ENCODE peak calls at places on chromosomes 12 and 14, in five cellular contexts. One of them, this sample, is unnamed.

GRCh38 chr12:94832780-94833760 is 170.4 kb downstream of the NDUFA12 start:
- DNase-seq in NT2/D1: peak; percentile 82
- DNase-seq in GM12878: no peak
- DNase-seq in H1: peak; percentile 58
- DNase-seq in HepG2: no peak
- DNase-seq in this sample: peak; percentile 63

GRCh38 chr12:90174198-90174510 is 465.5 kb upstream of the ATP2B1 start:
- DNase-seq in NT2/D1: no peak
- DNase-seq in GM12878: peak; percentile 2
- DNase-seq in H1: no peak
- DNase-seq in HepG2: no peak
- DNase-seq in this sample: no peak

GRCh38 chr14:95394981-95395737 is 75.5 kb upstream of the CLMN start:
- DNase-seq in NT2/D1: no peak
- DNase-seq in GM12878: no peak
- DNase-seq in H1: no peak
- DNase-seq in HepG2: no peak
- DNase-seq in this sample: no peak

GRCh38 chr12:108117163-108117849 is 11.8 kb upstream of the WSCD2 start:
- DNase-seq in NT2/D1: no peak
- DNase-seq in GM12878: no peak
- DNase-seq in H1: no peak
- DNase-seq in HepG2: no peak
- DNase-seq in this sample: no peak

GRCh38 chr14:94123296-94123695 is 6.1 kb downstream of the IFI27L2 start:
- DNase-seq in NT2/D1: no peak
- DNase-seq in GM12878: no peak
- DNase-seq in H1: no peak
- DNase-seq in HepG2: no peak
- DNase-seq in this sample: no peak

GRCh38 chr12:71465794-71466193 is 26.2 kb downstream of the LGR5 start:
- DNase-seq in NT2/D1: no peak
- DNase-seq in GM12878: no peak
- DNase-seq in H1: no peak
- DNase-seq in HepG2: no peak
- DNase-seq in this sample: no peak

GRCh38 chr14:50937325-50937724 is 7.0 kb downstream of the PYGL start:
- DNase-seq in NT2/D1: no peak
- DNase-seq in GM12878: no peak
- DNase-seq in H1: no peak
- DNase-seq in HepG2: no peak
- DNase-seq in this sample: no peak

GRCh38 chr14:97602438-97603117 is 805.4 kb downstream of the VRK1 start:
- DNase-seq in NT2/D1: no peak
- DNase-seq in GM12878: no peak
- DNase-seq in H1: no peak
- DNase-seq in HepG2: no peak
- DNase-seq in this sample: no peak

GRCh38 chr12:81896771-81897170 is 137.6 kb upstream of the PPFIA2 start:
- DNase-seq in NT2/D1: no peak
- DNase-seq in GM12878: no peak
- DNase-seq in H1: no peak
- DNase-seq in HepG2: no peak
- DNase-seq in this sample: no peak

GRCh38 chr12:130281157-130281799 is 56.4 kb upstream of the PIWIL1 start:
- DNase-seq in NT2/D1: peak; percentile 51
- DNase-seq in GM12878: no peak
- DNase-seq in H1: peak; percentile 95
- DNase-seq in HepG2: no peak
- DNase-seq in this sample: peak; percentile 75

GRCh38 chr12:53645191-53645590 is 19.0 kb upstream of the ATF7 start:
- DNase-seq in NT2/D1: no peak
- DNase-seq in GM12878: no peak
- DNase-seq in H1: no peak
- DNase-seq in HepG2: no peak
- DNase-seq in this sample: no peak

GRCh38 chr12:53643232-53643992 is 17.2 kb upstream of the ATF7 start:
- DNase-seq in NT2/D1: no peak
- DNase-seq in GM12878: no peak
- DNase-seq in H1: no peak
- DNase-seq in HepG2: no peak
- DNase-seq in this sample: no peak

GRCh38 chr12:53644133-53644532 is 18.0 kb upstream of the ATF7 start:
- DNase-seq in NT2/D1: no peak
- DNase-seq in GM12878: no peak
- DNase-seq in H1: no peak
- DNase-seq in HepG2: no peak
- DNase-seq in this sample: no peak
- TF ChIP-seq SUZ12 in NT2/D1: no peak
- TF ChIP-seq SUZ12 in GM12878: no peak
- TF ChIP-seq SUZ12 in H1: no peak
- TF ChIP-seq SUZ12 in HepG2: no peak
- TF ChIP-seq SUZ12 in this sample: no peak

GRCh38 chr14:68777644-68778043 is 15.2 kb downstream of the ZFP36L1 start:
- DNase-seq in NT2/D1: no peak
- DNase-seq in GM12878: no peak
- DNase-seq in H1: no peak
- DNase-seq in HepG2: no peak
- DNase-seq in this sample: no peak

GRCh38 chr14:68782091-68782981 is 10.5 kb downstream of the ZFP36L1 start:
- DNase-seq in NT2/D1: no peak
- DNase-seq in GM12878: no peak
- DNase-seq in H1: no peak
- DNase-seq in HepG2: no peak
- DNase-seq in this sample: no peak

GRCh38 chr14:68781161-68782021 is 11.5 kb downstream of the ZFP36L1 start:
- DNase-seq in NT2/D1: no peak
- DNase-seq in GM12878: no peak
- DNase-seq in H1: no peak
- DNase-seq in HepG2: no peak
- DNase-seq in this sample: no peak

GRCh38 chr14:68780358-68781160 is 12.3 kb downstream of the ZFP36L1 start:
- DNase-seq in NT2/D1: no peak
- DNase-seq in GM12878: no peak
- DNase-seq in H1: no peak
- DNase-seq in HepG2: no peak
- DNase-seq in this sample: no peak

GRCh38 chr14:68779761-68780323 is 13.0 kb downstream of the ZFP36L1 start:
- DNase-seq in NT2/D1: no peak
- DNase-seq in GM12878: no peak
- DNase-seq in H1: no peak
- DNase-seq in HepG2: peak; percentile 96
- DNase-seq in this sample: no peak
- TF ChIP-seq SUZ12 in NT2/D1: no peak
- TF ChIP-seq SUZ12 in GM12878: no peak
- TF ChIP-seq SUZ12 in H1: no peak
- TF ChIP-seq SUZ12 in HepG2: no peak
- TF ChIP-seq SUZ12 in this sample: no peak

DNA sequence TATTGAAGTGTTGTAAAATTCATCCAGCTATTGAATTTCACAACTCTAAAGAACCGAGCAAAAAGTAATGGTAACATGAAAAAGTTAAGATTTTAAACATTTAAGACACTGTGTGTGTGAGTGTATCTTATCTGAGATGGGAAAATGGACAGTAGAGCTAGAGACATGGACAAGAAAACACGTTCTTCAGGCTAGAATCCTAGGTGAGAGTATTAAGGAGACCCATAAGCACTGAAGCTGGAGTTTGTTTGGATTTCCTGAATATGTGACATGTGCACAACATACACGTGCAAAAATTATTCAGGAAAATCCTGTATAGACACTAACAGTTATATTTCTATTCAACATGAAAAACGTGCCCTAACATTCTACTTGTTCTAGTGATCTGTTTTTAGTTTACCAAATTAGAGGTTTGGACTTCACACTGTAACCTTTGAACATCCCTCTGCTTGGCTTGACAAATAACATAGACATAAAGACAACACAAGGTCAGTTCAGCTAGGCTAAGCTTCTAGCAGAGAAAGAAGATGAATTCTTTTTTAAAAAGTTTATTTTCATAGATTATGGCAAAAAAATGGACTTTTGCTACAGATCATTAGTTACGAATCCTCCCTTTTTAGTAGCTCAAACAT is 31.3 kb downstream of the LMNTD1 start:
- DNase-seq in NT2/D1: no peak
- DNase-seq in GM12878: no peak
- DNase-seq in H1: no peak
- DNase-seq in HepG2: peak; percentile 42
- DNase-seq in this sample: no peak
- TF ChIP-seq SUZ12 in NT2/D1: no peak
- TF ChIP-seq SUZ12 in GM12878: no peak
- TF ChIP-seq SUZ12 in H1: no peak
- TF ChIP-seq SUZ12 in HepG2: no peak
- TF ChIP-seq SUZ12 in this sample: no peak

GRCh38 chr14:100818221-100818699 is 7.7 kb upstream of the MEG3 start:
- DNase-seq in NT2/D1: no peak
- DNase-seq in GM12878: no peak
- DNase-seq in H1: no peak
- DNase-seq in HepG2: peak; percentile 51
- DNase-seq in this sample: no peak
- TF ChIP-seq SUZ12 in NT2/D1: no peak
- TF ChIP-seq SUZ12 in GM12878: no peak
- TF ChIP-seq SUZ12 in H1: no peak
- TF ChIP-seq SUZ12 in HepG2: no peak
- TF ChIP-seq SUZ12 in this sample: no peak

GRCh38 chr12:52022841-52023181 is 16.1 kb downstream of the TAMALIN start:
- DNase-seq in NT2/D1: no peak
- DNase-seq in GM12878: no peak
- DNase-seq in H1: no peak
- DNase-seq in HepG2: peak; percentile 36
- DNase-seq in this sample: no peak
- TF ChIP-seq SUZ12 in NT2/D1: no peak
- TF ChIP-seq SUZ12 in GM12878: no peak
- TF ChIP-seq SUZ12 in H1: no peak
- TF ChIP-seq SUZ12 in HepG2: no peak
- TF ChIP-seq SUZ12 in this sample: no peak

GRCh38 chr12:14884458-14884878 is 1.2 kb downstream of the MGP start:
- DNase-seq in NT2/D1: no peak
- DNase-seq in GM12878: peak; percentile 70
- DNase-seq in H1: no peak
- DNase-seq in HepG2: no peak
- DNase-seq in this sample: no peak
- TF ChIP-seq SUZ12 in NT2/D1: no peak
- TF ChIP-seq SUZ12 in GM12878: no peak
- TF ChIP-seq SUZ12 in H1: no peak
- TF ChIP-seq SUZ12 in HepG2: no peak
- TF ChIP-seq SUZ12 in this sample: no peak

GRCh38 chr14:49659526-49660455 is 24.7 kb upstream of the DNAAF2 start:
- DNase-seq in NT2/D1: no peak
- DNase-seq in GM12878: no peak
- DNase-seq in H1: no peak
- DNase-seq in HepG2: peak; percentile 85
- DNase-seq in this sample: no peak
- TF ChIP-seq SUZ12 in NT2/D1: no peak
- TF ChIP-seq SUZ12 in GM12878: no peak
- TF ChIP-seq SUZ12 in H1: no peak
- TF ChIP-seq SUZ12 in HepG2: no peak
- TF ChIP-seq SUZ12 in this sample: no peak

DNA sequence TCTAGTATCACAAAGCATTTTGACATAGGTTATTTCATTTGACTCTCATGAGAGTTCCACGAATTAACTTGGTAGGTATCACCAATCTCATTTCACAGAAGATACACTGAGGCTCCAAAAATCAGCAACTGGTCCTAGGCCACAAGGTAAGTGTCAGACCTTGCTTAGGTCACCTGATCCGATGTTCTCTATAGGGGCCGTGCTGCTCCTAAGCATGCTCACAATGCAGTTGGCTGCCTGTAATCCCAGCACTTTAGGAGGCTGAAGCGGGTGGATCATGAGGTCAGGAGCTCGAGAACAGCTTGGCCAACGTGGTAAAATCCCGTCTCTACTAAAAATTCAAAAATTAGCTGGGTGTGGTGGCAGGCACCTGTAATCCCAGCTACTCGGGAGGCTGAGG is 78.7 kb upstream of the FOXN3 start:
- DNase-seq in NT2/D1: no peak
- DNase-seq in GM12878: no peak
- DNase-seq in H1: no peak
- DNase-seq in HepG2: no peak
- DNase-seq in this sample: no peak
- TF ChIP-seq SUZ12 in NT2/D1: no peak
- TF ChIP-seq SUZ12 in GM12878: no peak
- TF ChIP-seq SUZ12 in H1: no peak
- TF ChIP-seq SUZ12 in HepG2: no peak
- TF ChIP-seq SUZ12 in this sample: no peak

GRCh38 chr12:79552186-79552585 is 138.6 kb downstream of the PAWR start:
- DNase-seq in NT2/D1: no peak
- DNase-seq in GM12878: no peak
- DNase-seq in H1: no peak
- DNase-seq in HepG2: no peak
- DNase-seq in this sample: no peak

GRCh38 chr12:79558924-79559469 is 131.8 kb downstream of the PAWR start:
- DNase-seq in NT2/D1: no peak
- DNase-seq in GM12878: no peak
- DNase-seq in H1: no peak
- DNase-seq in HepG2: no peak
- DNase-seq in this sample: no peak

GRCh38 chr12:79553863-79554574 is 136.7 kb downstream of the PAWR start:
- DNase-seq in NT2/D1: no peak
- DNase-seq in GM12878: no peak
- DNase-seq in H1: no peak
- DNase-seq in HepG2: no peak
- DNase-seq in this sample: no peak

GRCh38 chr12:79557690-79558315 is 133.0 kb downstream of the PAWR start:
- DNase-seq in NT2/D1: no peak
- DNase-seq in GM12878: no peak
- DNase-seq in H1: no peak
- DNase-seq in HepG2: no peak
- DNase-seq in this sample: no peak

GRCh38 chr12:79555006-79555925 is 135.5 kb downstream of the PAWR start:
- DNase-seq in NT2/D1: no peak
- DNase-seq in GM12878: no peak
- DNase-seq in H1: no peak
- DNase-seq in HepG2: peak; percentile 62
- DNase-seq in this sample: no peak
- TF ChIP-seq SUZ12 in NT2/D1: no peak
- TF ChIP-seq SUZ12 in GM12878: no peak
- TF ChIP-seq SUZ12 in H1: no peak
- TF ChIP-seq SUZ12 in HepG2: no peak
- TF ChIP-seq SUZ12 in this sample: no peak

DNA sequence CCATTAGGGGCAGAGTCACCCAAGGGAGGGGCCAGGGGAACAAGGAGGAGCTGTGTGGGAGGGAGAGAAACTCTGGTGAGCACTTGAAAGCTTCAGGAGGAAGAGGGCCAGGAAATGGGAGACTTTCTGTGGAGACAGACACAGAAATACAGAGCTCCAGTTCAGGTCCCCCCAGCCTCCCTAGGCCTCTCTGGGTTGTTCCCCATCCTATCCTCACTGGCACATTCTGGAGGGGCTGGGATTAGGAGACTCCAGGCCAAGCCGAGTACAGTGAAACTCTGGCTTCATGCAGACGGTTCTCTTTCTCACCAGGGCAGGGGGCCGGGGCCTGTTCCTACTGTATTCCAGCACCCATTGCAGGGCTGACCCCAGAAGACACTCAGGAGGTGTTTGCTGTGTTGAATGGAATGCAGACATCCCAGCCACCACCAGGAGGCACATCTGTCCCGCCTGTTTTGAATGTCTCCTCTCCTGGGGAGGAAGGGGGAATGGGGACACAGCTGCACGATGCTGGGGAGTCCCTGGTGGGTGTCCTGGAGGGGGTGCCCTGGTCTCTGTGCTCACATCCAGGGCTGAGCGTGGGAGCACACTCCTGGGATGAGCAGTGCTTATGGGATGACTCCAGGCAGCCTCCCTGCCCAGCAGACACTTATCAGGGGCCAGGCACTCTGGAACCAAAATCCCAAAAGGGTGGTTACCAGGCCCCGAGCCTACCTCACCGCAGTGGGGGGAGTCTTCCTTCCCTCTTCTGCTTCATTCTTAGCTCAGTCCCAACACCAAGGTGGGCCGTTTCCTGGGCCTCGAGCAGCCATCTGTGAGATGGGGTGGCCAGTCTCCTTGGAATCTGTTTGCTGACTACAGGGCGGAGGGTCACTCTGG is 5.5 kb upstream of the KRT84 start:
- DNase-seq in NT2/D1: peak; percentile 30
- DNase-seq in GM12878: no peak
- DNase-seq in H1: peak; percentile 66
- DNase-seq in HepG2: peak; percentile 10
- DNase-seq in this sample: peak; percentile 46
- TF ChIP-seq SUZ12 in NT2/D1: no peak
- TF ChIP-seq SUZ12 in GM12878: no peak
- TF ChIP-seq SUZ12 in H1: no peak
- TF ChIP-seq SUZ12 in HepG2: no peak
- TF ChIP-seq SUZ12 in this sample: no peak

This sample was measured in HEK293T.